ENCODE peak calls at places on chromosomes 1 and 21, in nine cellular contexts. K is stomach, X is spleen, M is prostate gland, R is sigmoid colon, F is upper lobe of left lung, J is HCT116, D is GM23338, L is HepG2. G is an unnamed sample.
A peak's percentile ranks its signal among the peaks of the same experiment; 100 is the strongest.

GRCh38 chr1:84379128-84379527 is 19.2 kb upstream of the DNASE2B start:
- DNase-seq in K (no peak), X (no peak), M (no peak), R (no peak), F (no peak), J (no peak), D (no peak), L (no peak), G (no peak)

GRCh38 chr1:119485246-119485645 is 21.8 kb upstream of the HSD3B1 start:
- DNase-seq in K (no peak), X (no peak), M (no peak), R (no peak), F (no peak), J (no peak), D (no peak), L (no peak), G (peak; percentile 74)

GRCh38 chr1:201904579-201904978 is 15.9 kb downstream of the SHISA4 start:
- DNase-seq in K (no peak), X (no peak), M (peak; percentile 31), R (peak; percentile 93), F (no peak), J (no peak), D (peak; percentile 52), L (no peak), G (no peak)

GRCh38 chr1:64343105-64343960 is 126.6 kb upstream of the CACHD1 start:
- DNase-seq in K (no peak), X (no peak), M (peak; percentile 88), R (no peak), F (no peak), J (peak; percentile 86), D (no peak), L (no peak), G (no peak)

GRCh38 chr1:100441651-100442050 is 89.3 kb downstream of the CDC14A start:
- DNase-seq in K (no peak), X (no peak), M (no peak), R (no peak), F (no peak), J (no peak), D (no peak), L (no peak), G (no peak)

GRCh38 chr21:32592929-32593502 is 7.7 kb upstream of the TCP10L start:
- DNase-seq in K (no peak), X (peak; percentile 34), M (no peak), R (no peak), F (no peak), J (no peak), D (no peak), L (peak; percentile 98), G (no peak)

GRCh38 chr1:151993084-151993733 is 450 bp downstream of the S100A10 start:
- DNase-seq in K (peak; percentile 42), X (peak; percentile 83), M (no peak), R (peak; percentile 70), F (peak; percentile 40), J (no peak), D (peak; percentile 76), L (no peak), G (no peak)

GRCh38 chr21:18041012-18041411 is 203.6 kb upstream of the CHODL start:
- DNase-seq in K (no peak), X (no peak), M (no peak), R (no peak), F (no peak), J (no peak), D (peak; percentile 80), L (peak; percentile 45), G (no peak)

GRCh38 chr1:155940993-155941844 is at the start of gene RXFP4:
- DNase-seq in K (peak; percentile 67), X (peak; percentile 74), M (no peak), R (no peak), F (peak; percentile 79), J (no peak), D (no peak), L (peak; percentile 50), G (no peak)

GRCh38 chr1:117059334-117059677 is 820 bp upstream of the TTF2 start:
- DNase-seq in K (peak; percentile 76), X (peak; percentile 93), M (peak; percentile 32), R (no peak), F (peak; percentile 74), J (peak; percentile 31), D (no peak), L (peak; percentile 24), G (peak; percentile 90)

GRCh38 chr1:183633676-183634343 is 1.8 kb downstream of the ARPC5 start:
- DNase-seq in K (no peak), X (no peak), M (no peak), R (no peak), F (no peak), J (peak; percentile 63), D (peak; percentile 72), L (peak; percentile 89), G (no peak)

GRCh38 chr1:113941245-113941559 is 12.1 kb downstream of the HIPK1 start:
- DNase-seq in K (no peak), X (no peak), M (no peak), R (no peak), F (no peak), J (no peak), D (no peak), L (no peak), G (no peak)

GRCh38 chr1:30046751-30047150 is 676.6 kb downstream of the MATN1 start:
- DNase-seq in K (peak; percentile 14), X (peak; percentile 48), M (no peak), R (no peak), F (peak; percentile 14), J (no peak), D (no peak), L (no peak), G (no peak)

GRCh38 chr1:41650176-41650519 is 165.7 kb upstream of the EDN2 start:
- DNase-seq in K (no peak), X (peak; percentile 79), M (no peak), R (no peak), F (peak; percentile 86), J (no peak), D (no peak), L (no peak), G (no peak)

DNA sequence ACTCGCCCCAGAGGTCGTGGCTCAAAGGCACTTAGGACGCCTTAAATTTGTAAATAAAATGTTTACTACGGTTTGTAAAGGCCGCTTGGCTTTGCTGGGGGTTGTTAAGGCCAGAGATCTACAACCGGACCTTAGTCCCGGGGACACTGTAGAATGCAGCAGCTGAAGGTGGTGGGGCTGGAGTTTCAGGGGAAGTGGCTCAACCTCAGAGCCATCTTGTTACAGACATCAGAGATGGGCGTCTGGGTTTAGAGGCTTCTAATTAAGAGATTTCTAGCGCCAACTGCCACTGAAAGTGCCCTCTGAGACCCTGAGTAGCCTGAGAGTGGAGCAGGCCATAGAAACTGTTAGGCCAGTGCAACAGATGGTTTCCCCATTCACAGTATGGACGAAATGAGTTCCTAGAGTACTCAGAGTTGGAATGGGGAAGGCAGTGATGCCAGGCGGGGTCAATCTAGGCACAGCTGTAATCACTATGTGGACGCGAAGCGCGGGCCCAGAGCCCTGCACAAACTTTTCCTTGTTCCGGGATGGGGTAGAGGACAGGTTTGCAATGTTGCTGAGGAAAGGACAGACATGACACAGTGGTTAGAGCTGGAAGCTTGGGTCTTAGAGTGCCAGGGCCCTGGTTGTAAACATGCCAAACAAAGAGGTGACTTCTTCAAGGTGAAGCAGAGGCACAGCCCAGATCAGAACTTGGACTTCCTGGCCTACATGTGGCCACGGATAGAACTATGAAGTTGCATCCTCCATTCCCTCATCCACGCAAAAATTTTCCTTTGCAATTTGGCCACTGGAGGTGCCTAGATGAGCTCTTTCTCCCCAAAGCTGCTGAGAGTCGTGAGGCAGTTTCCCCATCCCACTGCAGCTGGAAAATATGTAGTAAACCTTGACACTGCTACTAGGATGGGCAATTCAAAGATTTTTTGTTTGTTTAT is 6.0 kb downstream of the HLX start:
- DNase-seq in K (no peak), X (no peak), M (no peak), R (no peak), F (no peak), J (no peak), D (peak; percentile 18), L (no peak), G (peak; percentile 60)
- H3K27ac ChIP-seq in K (no peak overlapping the region), X (no peak overlapping the region), M (no peak overlapping the region), R (peak overlapping the region; percentile 99), F (no peak overlapping the region), J (no peak overlapping the region), D (no peak overlapping the region), L (no peak overlapping the region), G (no peak overlapping the region)

GRCh38 chr1:93348104-93348780 is 2.5 kb downstream of the DR1 start:
- DNase-seq in K (no peak), X (no peak), M (no peak), R (no peak), F (no peak), J (no peak), D (no peak), L (no peak), G (no peak)
- H3K4me1 ChIP-seq in K (peaks cover 65% of the 10 kb centered on the region), X (peaks cover 72% of the 10 kb centered on the region), M (no peaks in the 10 kb centered on the region), R (peaks cover 72% of the 10 kb centered on the region), F (peaks cover 35% of the 10 kb centered on the region), J (peaks cover 24% of the 10 kb centered on the region), D (peaks cover 19% of the 10 kb centered on the region), L (peaks cover 34% of the 10 kb centered on the region), G (peaks cover 62% of the 10 kb centered on the region)

DNA sequence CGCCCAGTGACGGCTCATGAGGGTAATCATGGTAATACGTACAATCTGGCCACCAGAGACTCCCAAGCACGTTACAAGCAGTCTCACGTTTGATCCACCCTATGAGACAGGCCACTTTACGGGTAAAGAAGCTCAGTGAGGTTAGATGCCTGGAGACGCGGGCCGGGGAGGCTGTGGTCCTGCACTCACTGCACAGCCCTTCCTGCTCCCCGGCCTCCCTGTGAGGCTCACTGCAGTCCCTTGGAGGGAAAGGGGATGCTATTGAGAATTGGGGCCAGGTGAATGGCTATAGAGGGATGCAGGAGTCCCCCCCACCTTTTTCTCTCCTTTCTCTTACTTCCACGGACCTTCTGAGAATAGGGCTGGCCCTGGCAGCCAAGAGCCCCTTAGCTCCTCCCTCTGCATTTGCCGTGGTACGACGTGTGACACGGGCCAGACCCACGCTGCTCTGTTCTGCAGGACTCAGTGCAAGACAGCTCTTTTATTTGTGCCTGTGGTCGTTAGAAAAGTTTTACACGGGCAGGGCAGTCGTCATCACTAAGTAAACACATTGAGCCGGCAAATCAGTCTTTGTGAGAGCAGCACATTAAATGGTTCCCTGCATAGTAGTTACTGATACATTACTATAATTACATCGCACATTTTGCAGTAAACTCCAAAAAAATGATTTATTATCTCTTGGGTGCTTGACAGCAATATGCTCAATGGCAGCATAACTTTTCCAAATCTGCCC is 18.8 kb downstream of the KIF26B start:
- DNase-seq in K (no peak), X (no peak), M (no peak), R (peak; percentile 71), F (no peak), J (no peak), D (no peak), L (no peak), G (no peak)
- TF ChIP-seq POLR2AphosphoS5 in K (no peak), X (no peak), M (no peak), R (peak; percentile 54), F (no peak), J (no peak), D (no peak), L (no peak), G (no peak)

DNA sequence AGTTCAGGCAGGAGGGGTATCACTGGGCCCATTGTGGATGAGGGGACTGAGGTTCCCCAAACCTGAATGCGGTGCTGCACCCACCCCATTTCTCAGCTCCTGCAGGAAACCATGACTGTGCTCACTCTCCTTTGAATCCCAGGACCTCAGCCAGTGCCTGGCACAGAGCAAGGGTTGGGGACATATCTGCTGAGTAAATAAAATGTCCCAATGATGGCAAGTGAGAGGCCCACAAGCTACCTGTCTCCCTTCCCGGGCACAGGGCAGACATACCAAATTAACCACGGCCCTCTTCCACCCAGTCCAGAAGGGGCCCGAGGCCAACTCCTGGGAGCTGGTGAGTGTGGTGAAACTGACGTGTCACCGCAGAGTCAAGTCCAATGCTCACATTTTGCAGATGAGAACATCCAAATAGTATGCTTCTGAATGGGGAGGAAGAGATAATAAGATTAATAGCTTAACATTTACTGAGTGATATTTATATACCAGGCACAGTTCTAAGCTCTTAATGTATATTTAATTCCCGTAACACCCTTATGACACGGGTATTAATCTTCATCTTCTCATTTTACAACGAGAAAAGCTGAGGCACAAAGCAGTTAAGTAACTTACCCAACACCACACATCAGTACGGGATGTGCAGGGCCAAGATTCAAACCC is 97.7 kb downstream of the EPHB2 start:
- DNase-seq in K (no peak), X (no peak), M (no peak), R (no peak), F (no peak), J (no peak), D (no peak), L (no peak), G (no peak)
- H3K27ac ChIP-seq in K (peak overlapping the region; percentile 49), X (peak overlapping the region; percentile 24), M (no peak overlapping the region), R (peak overlapping the region; percentile 85), F (no peak overlapping the region), J (no peak overlapping the region), D (no peak overlapping the region), L (no peak overlapping the region), G (peak overlapping the region; percentile 44)